ENCODE peak calls at places on chromosomes 1 and 21, in four cellular contexts. G, X, Y and K are unnamed samples.
A peak's percentile ranks its signal among the peaks of the same experiment; 100 is the strongest.

GRCh38 chr1:207316622-207317510 is 4.6 kb upstream of the CD55 start:
- DNase-seq in Y (peak; percentile 56), X (no peak), G (no peak), K (no peak)

GRCh38 chr1:18350783-18351182 is 129.9 kb upstream of the KLHDC7A start:
- DNase-seq in G (no peak), Y (no peak), X (no peak), K (no peak)

GRCh38 chr1:57089221-57089620 is 123.4 kb upstream of the C8B start:
- DNase-seq in X (no peak), G (no peak), Y (no peak), K (no peak)

GRCh38 chr1:75991497-75992114 is 59.4 kb upstream of the ASB17 start:
- DNase-seq in G (peak; percentile 81), X (peak; percentile 79), Y (peak; percentile 75), K (peak; percentile 35)

GRCh38 chr21:33840771-33841170 is 74.8 kb downstream of the ATP5PO start:
- DNase-seq in X (no peak), G (no peak), Y (no peak), K (no peak)

GRCh38 chr1:185345913-185346717 is 29.1 kb upstream of the IVNS1ABP start:
- DNase-seq in G (no peak), X (no peak), Y (no peak), K (no peak)

GRCh38 chr21:44706706-44707615 is 4.4 kb downstream of the TSPEAR start:
- DNase-seq in G (no peak), Y (no peak), X (no peak), K (no peak)

GRCh38 chr1:16978589-16979474 is 1.6 kb downstream of the MFAP2 start:
- DNase-seq in X (no peak), G (no peak), Y (no peak), K (no peak)

GRCh38 chr1:201877877-201878339 is 10.8 kb upstream of the SHISA4 start:
- DNase-seq in G (peak; percentile 40), Y (peak; percentile 46), X (peak; percentile 55), K (no peak)

GRCh38 chr1:15170071-15170470 is 16.5 kb downstream of the TMEM51 start:
- DNase-seq in X (no peak), G (no peak), Y (no peak), K (no peak)

GRCh38 chr1:15172405-15173259 is 19.1 kb downstream of the TMEM51 start:
- DNase-seq in Y (no peak), X (no peak), G (peak; percentile 80), K (no peak)

GRCh38 chr1:15168479-15168878 is 14.9 kb downstream of the TMEM51 start:
- DNase-seq in Y (no peak), G (no peak), X (no peak), K (peak; percentile 82)

GRCh38 chr1:15171271-15171908 is 17.8 kb downstream of the TMEM51 start:
- DNase-seq in X (no peak), G (no peak), Y (no peak), K (no peak)

DNA sequence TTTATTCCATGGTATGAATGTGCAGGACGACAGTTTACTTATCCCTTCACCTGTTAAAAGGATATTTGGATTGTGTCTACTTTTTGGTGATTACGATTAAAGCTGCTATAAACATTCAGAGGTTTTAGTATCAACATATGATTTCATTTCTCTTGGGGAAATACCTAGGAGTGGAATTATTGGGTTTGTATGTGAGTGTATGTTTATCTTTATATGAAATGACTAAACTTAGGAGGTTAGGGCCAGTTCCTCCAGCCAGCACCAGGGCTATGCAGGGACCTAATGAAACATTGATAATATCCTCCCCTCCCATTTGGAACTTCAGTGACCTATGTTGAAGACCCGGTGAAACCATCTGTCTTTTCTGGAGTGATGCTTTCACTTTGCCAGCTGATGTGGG is 13.8 kb downstream of the TMEM51 start:
- DNase-seq in X (no peak), G (no peak), Y (no peak), K (no peak)
- TF ChIP-seq CTCF in X (no peak), G (no peak), Y (no peak), K (no peak)

DNA sequence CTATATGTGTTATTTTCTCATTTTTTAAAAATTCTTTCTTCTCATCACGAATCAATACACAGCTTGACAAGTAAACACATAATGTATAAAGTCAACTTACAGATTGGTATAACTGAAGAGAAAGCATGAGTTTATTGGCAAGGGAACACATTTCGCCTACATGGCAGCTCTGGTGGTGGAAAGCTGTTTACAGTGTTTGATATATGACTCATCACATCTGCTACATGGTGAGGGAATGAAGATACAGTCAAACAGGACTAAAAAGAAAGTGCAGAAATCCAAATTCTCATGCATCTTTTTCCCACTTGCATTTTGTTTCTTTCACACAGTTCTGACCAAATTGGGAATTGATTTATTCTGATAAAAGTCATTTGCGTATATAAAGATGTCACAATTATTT is 122.2 kb upstream of the ADGRL4 start:
- DNase-seq in G (no peak), Y (no peak), X (no peak), K (peak; percentile 46)
- TF ChIP-seq TCF7L2 in G (no peak), Y (no peak), X (no peak), K (no peak)

GRCh38 chr1:73218995-73219546 is 936.7 kb upstream of the NEGR1 start:
- DNase-seq in Y (no peak), G (no peak), X (no peak), K (no peak)
- TF ChIP-seq SIN3A in Y (no peak), G (no peak), X (no peak), K (no peak)

DNA sequence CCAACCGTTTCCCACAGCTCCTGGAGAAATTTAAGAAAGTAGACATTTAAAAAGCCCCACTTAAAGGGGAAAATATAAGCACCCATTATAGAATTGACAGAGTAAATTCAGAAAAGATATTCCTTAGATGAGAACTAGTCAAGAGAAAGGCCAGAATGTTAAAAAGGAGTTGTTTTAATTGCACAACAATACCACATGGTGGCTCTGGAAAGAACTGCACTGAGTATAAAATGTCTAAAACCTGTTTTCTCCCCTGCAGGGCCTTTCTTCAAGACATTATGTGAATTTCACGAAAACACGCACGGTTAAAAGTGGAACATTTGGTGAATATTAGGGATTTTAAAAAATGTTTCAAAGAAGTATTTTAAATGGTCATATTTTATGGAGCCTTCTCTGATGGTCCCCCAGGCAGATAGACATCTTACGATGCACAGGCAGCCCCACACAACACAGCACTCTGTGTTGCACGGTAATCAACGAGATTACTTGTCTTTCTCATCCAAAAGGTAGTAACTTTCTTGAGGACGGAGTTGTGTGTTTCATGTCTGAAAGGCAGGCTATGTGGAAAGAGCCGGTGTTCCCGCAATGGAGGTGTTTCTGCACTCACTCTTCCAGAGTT is 101.9 kb downstream of the PRRX1 start:
- DNase-seq in X (no peak), G (no peak), Y (peak; percentile 21), K (no peak)
- TF ChIP-seq CTCF in X (no peak), G (no peak), Y (peak; percentile 31), K (peak; percentile 47)

GRCh38 chr1:81340258-81340657 is 460.5 kb upstream of the ADGRL2 start:
- DNase-seq in G (no peak), X (no peak), Y (no peak), K (no peak)
- TF ChIP-seq TCF7L2 in G (no peak), X (no peak), Y (no peak), K (no peak)

GRCh38 chr1:20255666-20256065 is 35.0 kb upstream of the VWA5B1 start:
- DNase-seq in G (no peak), Y (no peak), X (peak; percentile 52), K (no peak)
- TF ChIP-seq SIN3A in G (no peak), Y (no peak), X (no peak), K (no peak)

GRCh38 chr1:23081376-23081775 is 62.1 kb downstream of the KDM1A start:
- DNase-seq in Y (no peak), X (no peak), G (no peak), K (no peak)
- TF ChIP-seq CTCF in Y (peak; percentile 53), X (peak; percentile 44), G (peak; percentile 22), K (peak; percentile 49)

DNA sequence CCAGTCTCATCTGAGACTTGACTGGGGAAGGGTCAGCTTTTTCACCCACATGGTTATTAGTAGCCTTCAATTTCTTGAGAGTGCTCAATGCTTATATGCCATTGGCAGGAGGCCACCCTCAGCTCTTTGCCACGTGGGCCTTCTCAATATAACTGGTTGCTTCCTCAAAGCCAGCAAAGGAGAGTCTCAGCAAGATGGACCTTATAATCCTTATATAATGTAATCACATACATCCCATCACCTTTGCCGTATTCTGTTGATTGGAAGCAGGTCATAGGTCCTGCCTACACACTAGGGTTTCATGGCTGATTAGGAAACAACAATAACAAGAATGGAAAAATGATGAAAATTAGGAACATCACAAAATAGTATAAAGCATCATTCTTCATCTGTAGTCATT is 22.9 kb downstream of the TSEN15 start:
- DNase-seq in X (no peak), G (no peak), Y (no peak), K (no peak)
- TF ChIP-seq TCF7L2 in X (no peak), G (no peak), Y (no peak), K (no peak)

GRCh38 chr1:162578936-162579335 is 17.4 kb downstream of the UAP1 start:
- DNase-seq in X (no peak), Y (no peak), G (no peak), K (no peak)
- TF ChIP-seq SIN3A in X (no peak), Y (no peak), G (no peak), K (no peak)